ENCODE peak calls at places on chromosomes 13 and 19, in ten cellular contexts. T, Y, G, V, O, E, U, K, D and N are unnamed samples.

GRCh38 chr19:5288347-5288739 is 52.3 kb downstream of the PTPRS start:
- DNase-seq in T (no peak), Y (no peak), G (peak), V (peak), O (no peak), E (no peak), U (no peak), K (peak), D (no peak), N (no peak)

GRCh38 chr13:85650613-85651012 is 148.6 kb downstream of the SLITRK6 start:
- DNase-seq in T (no peak), Y (no peak), G (no peak), V (no peak), O (no peak), E (no peak), U (peak), K (no peak), D (no peak), N (no peak)

GRCh38 chr19:22428299-22428913 is 6.3 kb upstream of the ZNF98 start:
- DNase-seq in T (no peak), Y (no peak), G (no peak), V (no peak), O (no peak), E (no peak), U (no peak), K (no peak), D (no peak), N (no peak)

GRCh38 chr13:97191143-97191542 is 31.0 kb upstream of the MBNL2 start:
- DNase-seq in T (peak), Y (no peak), G (no peak), V (no peak), O (no peak), E (no peak), U (no peak), K (no peak), D (no peak), N (no peak)

GRCh38 chr19:14347999-14348889 is 33.0 kb upstream of the ADGRE5 start:
- DNase-seq in T (peak), Y (peak), G (peak), V (peak), O (peak), E (peak), U (peak), K (peak), D (peak), N (peak)

GRCh38 chr19:49808762-49809154 is 4.3 kb downstream of the FUZ start:
- DNase-seq in T (peak), Y (peak), G (peak), V (peak), O (peak), E (peak), U (peak), K (peak), D (peak), N (peak)

GRCh38 chr19:17526922-17527321 is 15.5 kb downstream of the PGLS start:
- DNase-seq in T (no peak), Y (no peak), G (no peak), V (no peak), O (peak), E (peak), U (peak), K (no peak), D (no peak), N (no peak)

GRCh38 chr19:8678244-8678807 is 20.3 kb downstream of the ACTL9 start:
- DNase-seq in T (no peak), Y (no peak), G (no peak), V (no peak), O (no peak), E (no peak), U (no peak), K (no peak), D (no peak), N (no peak)

GRCh38 chr19:12871681-12872080 is 9.6 kb downstream of the DNASE2 start:
- DNase-seq in T (no peak), Y (no peak), G (no peak), V (no peak), O (no peak), E (no peak), U (no peak), K (no peak), D (no peak), N (no peak)

GRCh38 chr13:106349080-106349841 is 186.2 kb downstream of the EFNB2 start:
- DNase-seq in T (peak), Y (no peak), G (no peak), V (peak), O (no peak), E (no peak), U (peak), K (no peak), D (peak), N (no peak)

GRCh38 chr13:93066187-93066586 is 160.4 kb upstream of the GPC6 start:
- DNase-seq in T (no peak), Y (no peak), G (peak), V (no peak), O (no peak), E (no peak), U (no peak), K (no peak), D (no peak), N (no peak)